ENCODE peak calls at places on chromosomes 1 and 21, in four cellular contexts. One of them, this sample, is unnamed.

GRCh38 chr1:58395355-58395754 is 151.2 kb downstream of the OMA1 start:
- DNase-seq in K562: no peak
- DNase-seq in HepG2: peak
- DNase-seq in GM12878: no peak
- DNase-seq in this sample: no peak

GRCh38 chr1:83779565-83779964 is 219.4 kb downstream of the TTLL7 start:
- DNase-seq in K562: no peak
- DNase-seq in GM12878: no peak
- DNase-seq in HepG2: no peak
- DNase-seq in this sample: no peak

GRCh38 chr1:97758589-97759057 is 162.2 kb downstream of the DPYD start:
- DNase-seq in HepG2: no peak
- DNase-seq in GM12878: no peak
- DNase-seq in K562: no peak
- DNase-seq in this sample: no peak

GRCh38 chr1:235703516-235703915 is 53.9 kb upstream of the GNG4 start:
- DNase-seq in GM12878: no peak
- DNase-seq in K562: no peak
- DNase-seq in HepG2: no peak
- DNase-seq in this sample: no peak

GRCh38 chr1:53799141-53799540 is 39.0 kb downstream of the NDC1 start:
- DNase-seq in HepG2: peak
- DNase-seq in GM12878: no peak
- DNase-seq in K562: no peak
- DNase-seq in this sample: no peak

GRCh38 chr1:115530407-115530806 is 111.4 kb upstream of the VANGL1 start:
- DNase-seq in K562: no peak
- DNase-seq in GM12878: no peak
- DNase-seq in HepG2: no peak
- DNase-seq in this sample: no peak

GRCh38 chr21:25457411-25457810 is 149.9 kb downstream of the MRPL39 start:
- DNase-seq in K562: no peak
- DNase-seq in GM12878: peak
- DNase-seq in HepG2: no peak
- DNase-seq in this sample: no peak

GRCh38 chr1:117120774-117121588 is 568 bp downstream of the TRIM45 start:
- DNase-seq in K562: peak
- DNase-seq in HepG2: peak
- DNase-seq in GM12878: no peak
- DNase-seq in this sample: no peak

GRCh38 chr1:107057197-107058133 is 991 bp downstream of the PRMT6 start:
- DNase-seq in GM12878: no peak
- DNase-seq in K562: peak
- DNase-seq in HepG2: peak
- DNase-seq in this sample: peak

GRCh38 chr1:185646202-185646683 is 87.9 kb upstream of the HMCN1 start:
- DNase-seq in HepG2: peak
- DNase-seq in K562: no peak
- DNase-seq in GM12878: no peak
- DNase-seq in this sample: peak

GRCh38 chr1:207495816-207496792 is at the start of gene CR1:
- DNase-seq in K562: peak
- DNase-seq in GM12878: no peak
- DNase-seq in HepG2: no peak
- DNase-seq in this sample: peak

GRCh38 chr1:225849905-225850304 is 32.3 kb downstream of the TMEM63A start:
- DNase-seq in K562: peak
- DNase-seq in GM12878: no peak
- DNase-seq in HepG2: no peak
- DNase-seq in this sample: no peak

GRCh38 chr1:41537257-41537656 is 52.8 kb upstream of the EDN2 start:
- DNase-seq in HepG2: no peak
- DNase-seq in K562: no peak
- DNase-seq in GM12878: no peak
- DNase-seq in this sample: no peak

GRCh38 chr21:17495680-17496079 is 17.2 kb upstream of the CXADR start:
- DNase-seq in HepG2: peak
- DNase-seq in K562: no peak
- DNase-seq in GM12878: no peak
- DNase-seq in this sample: no peak

GRCh38 chr1:208203127-208203847 is 40.9 kb downstream of the PLXNA2 start:
- DNase-seq in HepG2: peak
- DNase-seq in GM12878: no peak
- DNase-seq in K562: no peak
- DNase-seq in this sample: no peak

GRCh38 chr1:192153276-192153675 is 5.0 kb upstream of the RGS18 start:
- DNase-seq in K562: no peak
- DNase-seq in HepG2: no peak
- DNase-seq in GM12878: no peak
- DNase-seq in this sample: no peak

GRCh38 chr1:118363396-118363795 is 178.4 kb upstream of the SPAG17 start:
- DNase-seq in HepG2: no peak
- DNase-seq in K562: no peak
- DNase-seq in GM12878: no peak
- DNase-seq in this sample: no peak

GRCh38 chr1:8910914-8911313 is 32.4 kb upstream of the ENO1 start:
- DNase-seq in HepG2: peak
- DNase-seq in K562: no peak
- DNase-seq in GM12878: no peak
- DNase-seq in this sample: no peak

GRCh38 chr1:11535761-11536572 is 57.0 kb downstream of the DISP3 start:
- DNase-seq in HepG2: peak
- DNase-seq in GM12878: no peak
- DNase-seq in K562: peak
- DNase-seq in this sample: peak

GRCh38 chr1:53641481-53642214 is 97.3 kb downstream of the GLIS1 start:
- DNase-seq in K562: no peak
- DNase-seq in GM12878: no peak
- DNase-seq in HepG2: no peak
- DNase-seq in this sample: no peak

GRCh38 chr1:57468661-57469523 is 45.0 kb upstream of the DAB1 start:
- DNase-seq in HepG2: no peak
- DNase-seq in K562: no peak
- DNase-seq in GM12878: no peak
- DNase-seq in this sample: no peak

GRCh38 chr1:174276087-174276486 is 116.8 kb downstream of the RABGAP1L start:
- DNase-seq in GM12878: peak
- DNase-seq in HepG2: no peak
- DNase-seq in K562: no peak
- DNase-seq in this sample: no peak

GRCh38 chr1:95742591-95743089 is 508.6 kb downstream of the RWDD3 start:
- DNase-seq in HepG2: no peak
- DNase-seq in K562: no peak
- DNase-seq in GM12878: no peak
- DNase-seq in this sample: no peak

GRCh38 chr1:179589524-179589923 is 2.1 kb upstream of the TDRD5 start:
- DNase-seq in GM12878: no peak
- DNase-seq in HepG2: no peak
- DNase-seq in K562: no peak
- DNase-seq in this sample: no peak

GRCh38 chr1:15056515-15057285 is 96.8 kb upstream of the TMEM51 start:
- DNase-seq in K562: peak
- DNase-seq in HepG2: no peak
- DNase-seq in GM12878: no peak
- DNase-seq in this sample: no peak

DNA sequence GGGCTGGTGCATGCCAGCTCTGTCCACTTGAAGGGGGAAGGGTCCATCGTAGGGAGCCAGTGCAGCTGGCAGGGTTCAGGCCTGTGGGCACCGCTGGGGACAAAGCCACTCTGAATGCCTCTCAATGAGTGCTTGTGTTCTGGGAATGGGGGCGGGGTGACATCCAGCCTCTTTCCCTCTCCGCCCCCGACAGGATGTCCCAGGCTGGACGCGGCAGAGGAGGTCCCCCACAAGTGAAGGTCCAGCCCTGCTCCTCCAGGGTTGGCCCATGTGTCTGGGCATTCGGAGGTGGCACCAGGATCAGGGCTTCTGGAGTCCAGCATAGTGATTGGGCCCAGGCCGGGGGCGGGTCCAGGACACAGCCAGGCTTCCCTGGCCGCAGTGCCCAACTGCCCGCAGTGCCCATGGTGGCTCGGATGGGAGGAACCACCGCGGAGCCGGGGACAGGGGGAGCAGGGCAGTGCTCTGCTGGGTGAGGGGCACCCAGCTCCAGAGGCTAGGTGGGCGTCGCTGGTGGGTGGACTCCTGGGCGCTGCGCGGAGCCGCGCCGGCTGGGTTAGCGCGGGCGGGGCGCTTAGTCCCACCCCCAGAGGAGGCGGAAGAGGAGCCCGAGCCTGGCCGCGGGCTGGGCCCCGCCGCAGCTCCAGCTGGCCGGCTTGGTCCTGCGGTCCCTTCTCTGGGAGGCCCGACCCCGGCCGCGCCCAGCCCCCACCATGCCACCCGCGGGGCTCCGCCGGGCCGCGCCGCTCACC is at the start of gene SHISA4:
- DNase-seq in K562: peak
- DNase-seq in HepG2: peak
- DNase-seq in GM12878: no peak
- DNase-seq in this sample: no peak
- TF ChIP-seq BHLHE40 in K562: no peak
- TF ChIP-seq BHLHE40 in HepG2: no peak
- TF ChIP-seq BHLHE40 in GM12878: no peak
- TF ChIP-seq BHLHE40 in this sample: no peak

GRCh38 chr1:147609358-147609757 is 61.0 kb downstream of the ACP6 start:
- DNase-seq in HepG2: no peak
- DNase-seq in GM12878: no peak
- DNase-seq in K562: no peak
- DNase-seq in this sample: no peak

GRCh38 chr1:147613506-147613905 is 56.8 kb downstream of the ACP6 start:
- DNase-seq in GM12878: no peak
- DNase-seq in K562: no peak
- DNase-seq in HepG2: no peak
- DNase-seq in this sample: no peak

GRCh38 chr1:147611021-147611426 is 59.3 kb downstream of the ACP6 start:
- DNase-seq in K562: no peak
- DNase-seq in GM12878: peak
- DNase-seq in HepG2: no peak
- DNase-seq in this sample: no peak

GRCh38 chr1:147611587-147611986 is 58.7 kb downstream of the ACP6 start:
- DNase-seq in K562: no peak
- DNase-seq in HepG2: no peak
- DNase-seq in GM12878: no peak
- DNase-seq in this sample: no peak

GRCh38 chr1:147612366-147612765 is 58.0 kb downstream of the ACP6 start:
- DNase-seq in HepG2: peak
- DNase-seq in GM12878: no peak
- DNase-seq in K562: no peak
- DNase-seq in this sample: no peak
- TF ChIP-seq FOXM1 in HepG2: no peak
- TF ChIP-seq FOXM1 in GM12878: no peak
- TF ChIP-seq FOXM1 in K562: no peak
- TF ChIP-seq FOXM1 in this sample: no peak

GRCh38 chr1:91725961-91726704 is 159.8 kb downstream of the TGFBR3 start:
- DNase-seq in K562: no peak
- DNase-seq in HepG2: peak
- DNase-seq in GM12878: no peak
- DNase-seq in this sample: no peak
- TF ChIP-seq BHLHE40 in K562: no peak
- TF ChIP-seq BHLHE40 in HepG2: no peak
- TF ChIP-seq BHLHE40 in GM12878: no peak
- TF ChIP-seq BHLHE40 in this sample: no peak

GRCh38 chr1:16927711-16928485 is 6.2 kb downstream of the CROCC start:
- DNase-seq in GM12878: no peak
- DNase-seq in HepG2: no peak
- DNase-seq in K562: no peak
- DNase-seq in this sample: no peak
- TF ChIP-seq FOXM1 in GM12878: no peak
- TF ChIP-seq FOXM1 in HepG2: no peak
- TF ChIP-seq FOXM1 in K562: no peak
- TF ChIP-seq FOXM1 in this sample: no peak

GRCh38 chr1:181061891-181062777 is 26.4 kb upstream of the IER5 start:
- DNase-seq in GM12878: peak
- DNase-seq in HepG2: no peak
- DNase-seq in K562: no peak
- DNase-seq in this sample: no peak
- TF ChIP-seq BHLHE40 in GM12878: no peak
- TF ChIP-seq BHLHE40 in HepG2: no peak
- TF ChIP-seq BHLHE40 in K562: no peak
- TF ChIP-seq BHLHE40 in this sample: no peak

DNA sequence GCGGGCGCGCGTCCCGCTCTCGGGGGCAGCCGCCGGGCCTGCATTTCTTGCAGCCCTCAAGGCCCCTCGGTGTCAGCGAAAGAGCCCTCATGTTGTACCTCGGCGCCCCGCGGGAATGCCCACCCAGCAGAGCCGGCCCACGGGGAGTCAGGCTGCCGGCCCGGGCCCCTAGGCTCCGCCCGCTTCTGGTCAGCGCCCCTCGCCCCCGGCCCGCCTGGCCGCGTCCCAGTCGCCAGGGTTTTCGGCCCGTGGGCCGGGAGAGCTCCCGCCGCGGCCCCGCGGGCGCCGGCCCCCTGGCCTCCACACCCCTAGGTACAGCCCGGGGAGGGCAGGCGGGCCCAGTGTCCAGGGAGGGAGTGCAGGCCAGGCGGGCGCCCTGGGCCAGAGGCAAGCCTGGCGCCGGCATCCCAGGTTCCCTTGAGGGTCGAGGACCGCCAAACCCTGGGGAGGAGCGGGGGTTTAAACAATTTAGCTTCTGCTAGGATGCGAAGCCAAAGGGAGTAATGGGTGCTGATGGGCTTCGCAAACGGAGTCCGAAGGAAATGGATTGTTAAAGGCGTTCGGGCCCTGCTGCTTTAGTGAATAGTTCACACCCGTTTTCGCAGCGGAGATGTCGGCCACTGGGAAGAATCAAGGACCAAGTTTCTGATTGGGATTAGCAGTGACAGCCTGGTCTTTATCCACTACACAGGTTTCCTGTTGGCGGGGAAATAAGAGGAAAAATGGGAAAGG is 486 bp upstream of the KCNA3 start:
- DNase-seq in HepG2: no peak
- DNase-seq in GM12878: no peak
- DNase-seq in K562: no peak
- DNase-seq in this sample: no peak
- TF ChIP-seq FOXM1 in HepG2: no peak
- TF ChIP-seq FOXM1 in GM12878: no peak
- TF ChIP-seq FOXM1 in K562: no peak
- TF ChIP-seq FOXM1 in this sample: no peak

GRCh38 chr1:212950243-212951057 is at the start of gene VASH2:
- DNase-seq in K562: peak
- DNase-seq in GM12878: peak
- DNase-seq in HepG2: peak
- DNase-seq in this sample: peak
- TF ChIP-seq BHLHE40 in K562: no peak
- TF ChIP-seq BHLHE40 in GM12878: no peak
- TF ChIP-seq BHLHE40 in HepG2: no peak
- TF ChIP-seq BHLHE40 in this sample: no peak

GRCh38 chr1:227793079-227793947 is 22.2 kb upstream of the PRSS38 start:
- DNase-seq in K562: peak
- DNase-seq in HepG2: no peak
- DNase-seq in GM12878: no peak
- DNase-seq in this sample: peak

GRCh38 chr1:227793948-227794812 is 21.3 kb upstream of the PRSS38 start:
- DNase-seq in K562: peak
- DNase-seq in HepG2: no peak
- DNase-seq in GM12878: no peak
- DNase-seq in this sample: peak

GRCh38 chr1:227796359-227796915 is 19.0 kb upstream of the PRSS38 start:
- DNase-seq in HepG2: no peak
- DNase-seq in GM12878: no peak
- DNase-seq in K562: peak
- DNase-seq in this sample: peak

GRCh38 chr1:227795732-227796131 is 19.7 kb upstream of the PRSS38 start:
- DNase-seq in K562: peak
- DNase-seq in GM12878: no peak
- DNase-seq in HepG2: no peak
- DNase-seq in this sample: peak

GRCh38 chr1:227794813-227795183 is 20.7 kb upstream of the PRSS38 start:
- DNase-seq in K562: peak
- DNase-seq in HepG2: no peak
- DNase-seq in GM12878: no peak
- DNase-seq in this sample: peak
- TF ChIP-seq FOXM1 in K562: no peak
- TF ChIP-seq FOXM1 in HepG2: no peak
- TF ChIP-seq FOXM1 in GM12878: no peak
- TF ChIP-seq FOXM1 in this sample: no peak

This sample was measured in HEK293T.